ENCODE peak calls at places on chromosomes 5 and 9, in five cellular contexts. J, A, O, R and E are unnamed samples.

GRCh38 chr5:112646139-112646941 is 91.3 kb upstream of the APC start:
- DNase-seq in J (no peak), A (no peak), O (no peak), R (no peak), E (no peak)

GRCh38 chr9:72577212-72577753 is 55.9 kb downstream of the TMC1 start:
- DNase-seq in J (no peak), A (no peak), O (no peak), R (no peak), E (no peak)

GRCh38 chr5:109566361-109566760 is 123.4 kb upstream of the MAN2A1 start:
- DNase-seq in J (no peak), A (no peak), O (no peak), R (no peak), E (no peak)

GRCh38 chr5:117077142-117077541 is 502.5 kb upstream of the SEMA6A start:
- DNase-seq in J (no peak), A (no peak), O (no peak), R (no peak), E (no peak)

GRCh38 chr5:10577371-10578291 is 13.8 kb downstream of the ANKRD33B start:
- DNase-seq in J (peak; percentile 37), A (no peak), O (no peak), R (no peak), E (no peak)

GRCh38 chr5:83475540-83476469 is 4.3 kb downstream of the VCAN start:
- DNase-seq in J (no peak), A (no peak), O (no peak), R (peak; percentile 12), E (no peak)

GRCh38 chr9:26947736-26948135 is 694 bp upstream of the PLAA start:
- DNase-seq in J (no peak), A (no peak), O (no peak), R (no peak), E (no peak)

GRCh38 chr9:101376117-101376866 is 8.5 kb downstream of the BAAT start:
- DNase-seq in J (no peak), A (no peak), O (no peak), R (no peak), E (no peak)

GRCh38 chr5:41721521-41721920 is 148.7 kb downstream of the OXCT1 start:
- DNase-seq in J (no peak), A (no peak), O (no peak), R (no peak), E (no peak)

GRCh38 chr9:122464633-122465567 is 12.8 kb downstream of the OR1J1 start:
- DNase-seq in J (peak; percentile 35), A (peak; percentile 68), O (peak; percentile 80), R (peak; percentile 70), E (peak; percentile 54)

GRCh38 chr5:177612215-177612673 is 12.3 kb downstream of the B4GALT7 start:
- DNase-seq in J (no peak), A (no peak), O (no peak), R (no peak), E (no peak)

GRCh38 chr5:43213951-43214350 is 21.9 kb downstream of the NIM1K start:
- DNase-seq in J (no peak), A (no peak), O (no peak), R (no peak), E (no peak)

GRCh38 chr9:131107760-131108159 is 11.4 kb downstream of the AIF1L start:
- DNase-seq in J (no peak), A (no peak), O (no peak), R (no peak), E (no peak)

GRCh38 chr9:23319092-23319491 is 506.9 kb downstream of the ELAVL2 start:
- DNase-seq in J (no peak), A (no peak), O (no peak), R (no peak), E (no peak)

GRCh38 chr9:23326597-23326996 is 499.4 kb downstream of the ELAVL2 start:
- DNase-seq in J (no peak), A (no peak), O (no peak), R (no peak), E (no peak)

GRCh38 chr9:23321049-23321448 is 505.0 kb downstream of the ELAVL2 start:
- DNase-seq in J (no peak), A (no peak), O (no peak), R (no peak), E (no peak)

GRCh38 chr9:23324511-23324910 is 501.5 kb downstream of the ELAVL2 start:
- DNase-seq in J (no peak), A (no peak), O (no peak), R (no peak), E (no peak)

DNA sequence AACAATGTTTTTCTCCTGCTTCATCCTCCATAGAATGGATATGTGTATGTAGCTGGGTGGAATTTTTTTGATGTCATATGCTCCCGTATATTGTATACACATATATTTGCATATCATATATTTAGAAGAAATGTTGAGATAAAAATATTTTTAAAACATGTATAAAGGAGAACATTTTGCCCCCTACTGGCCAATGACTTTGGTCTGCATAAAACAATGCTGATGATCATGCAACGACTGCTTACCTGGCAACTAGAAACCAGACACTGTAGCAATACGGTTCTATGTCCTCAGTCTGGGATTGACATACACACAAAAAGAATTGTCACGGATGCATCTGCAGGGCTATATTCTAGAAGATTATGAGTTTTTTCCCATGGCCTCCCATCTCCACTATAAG is 503.6 kb downstream of the ELAVL2 start:
- DNase-seq in J (no peak), A (no peak), O (no peak), R (peak; percentile 1), E (no peak)
- TF ChIP-seq CTCF in J (no peak), A (peak; percentile 57), O (peak; percentile 39), R (no peak), E (peak; percentile 24)

GRCh38 chr5:65588694-65589093 is 25.6 kb downstream of the PPWD1 start:
- DNase-seq in J (no peak), A (no peak), O (no peak), R (no peak), E (no peak)
- TF ChIP-seq CTCF in J (no peak), A (no peak), O (no peak), R (no peak), E (no peak)

GRCh38 chr5:148385094-148385493 is 1.3 kb downstream of the FBXO38 start:
- DNase-seq in J (no peak), A (no peak), O (no peak), R (no peak), E (no peak)

GRCh38 chr5:148382961-148383360 is 797 bp upstream of the FBXO38 start:
- DNase-seq in J (no peak), A (no peak), O (no peak), R (no peak), E (no peak)

GRCh38 chr5:148384389-148384756 is 615 bp downstream of the FBXO38 start:
- DNase-seq in J (no peak), A (no peak), O (no peak), R (peak; percentile 6), E (no peak)

GRCh38 chr5:148381906-148382305 is 1.9 kb upstream of the FBXO38 start:
- DNase-seq in J (no peak), A (no peak), O (no peak), R (no peak), E (no peak)

GRCh38 chr5:148383564-148384388 is at the start of gene FBXO38:
- DNase-seq in J (peak; percentile 95), A (peak; percentile 98), O (peak; percentile 97), R (peak; percentile 96), E (peak; percentile 93)
- TF ChIP-seq CTCF in J (peak; percentile 27), A (peak; percentile 20), O (no peak), R (no peak), E (no peak)

GRCh38 chr5:93602261-93603149 is 19.5 kb downstream of the NR2F1 start:
- DNase-seq in J (no peak), A (peak; percentile 71), O (peak; percentile 79), R (no peak), E (peak; percentile 61)

GRCh38 chr5:93603191-93603590 is 20.2 kb downstream of the NR2F1 start:
- DNase-seq in J (no peak), A (no peak), O (no peak), R (no peak), E (no peak)

GRCh38 chr5:93606384-93606752 is 23.3 kb downstream of the NR2F1 start:
- DNase-seq in J (no peak), A (no peak), O (no peak), R (no peak), E (no peak)

GRCh38 chr5:93603711-93604118 is 20.7 kb downstream of the NR2F1 start:
- DNase-seq in J (no peak), A (peak; percentile 51), O (peak; percentile 40), R (no peak), E (no peak)

GRCh38 chr5:93604119-93604963 is 21.3 kb downstream of the NR2F1 start:
- DNase-seq in J (no peak), A (peak; percentile 61), O (peak; percentile 61), R (no peak), E (peak; percentile 69)
- TF ChIP-seq CTCF in J (no peak), A (no peak), O (no peak), R (no peak), E (no peak)

GRCh38 chr5:26009742-26010141 is 1028.6 kb downstream of the CDH9 start:
- DNase-seq in J (no peak), A (peak; percentile 65), O (peak; percentile 53), R (no peak), E (peak; percentile 27)
- TF ChIP-seq CTCF in J (no peak), A (peak; percentile 74), O (peak; percentile 53), R (no peak), E (peak; percentile 35)

DNA sequence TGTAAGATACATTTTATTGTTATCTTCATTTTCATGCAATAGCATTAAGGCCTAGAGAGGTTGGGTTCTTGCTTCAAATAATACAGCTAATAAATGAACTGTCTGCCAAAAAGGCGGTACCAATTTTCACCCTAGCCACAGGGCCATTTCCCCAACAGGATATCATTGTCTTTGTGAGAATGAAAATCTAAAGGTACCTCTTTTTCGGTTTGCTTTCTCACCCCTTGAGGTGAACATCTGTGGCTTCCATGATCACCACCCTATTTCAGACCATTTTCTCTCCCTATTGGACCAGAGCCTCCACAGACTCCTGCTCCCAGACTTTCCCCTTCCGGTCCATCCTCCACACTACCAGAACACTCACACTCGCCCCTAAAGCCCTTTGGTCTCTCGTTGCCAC is 60.2 kb downstream of the SFXN1 start:
- DNase-seq in J (no peak), A (no peak), O (no peak), R (no peak), E (no peak)
- TF ChIP-seq CTCF in J (no peak), A (no peak), O (no peak), R (no peak), E (no peak)

GRCh38 chr5:425714-426113 is 17.3 kb upstream of the EXOC3 start:
- DNase-seq in J (no peak), A (no peak), O (peak; percentile 34), R (peak; percentile 22), E (no peak)
- TF ChIP-seq CTCF in J (peak; percentile 13), A (no peak), O (peak; percentile 31), R (no peak), E (no peak)